ENCODE peak calls at places on chromosome 7, in four cellular contexts. W is astrocyte, Y is A549, A is body of pancreas. J is an unnamed sample. For H3K4me1, the result is how much of the 10 kb centered on the place peaks cover.

GRCh38 chr7:75734586-75735047 is 4.1 kb downstream of the HIP1 start:
- DNase-seq in W (peak), Y (peak), A (no peak), J (no peak)

GRCh38 chr7:74344786-74345185 is 55.6 kb downstream of the CLIP2 start:
- DNase-seq in W (no peak), Y (no peak), A (no peak), J (no peak)

GRCh38 chr7:110130669-110131068 is 960.3 kb upstream of the LRRN3 start:
- DNase-seq in W (no peak), Y (no peak), A (no peak), J (no peak)

GRCh38 chr7:100685049-100685605 is 8.9 kb downstream of the GIGYF1 start:
- DNase-seq in W (no peak), Y (no peak), A (no peak), J (no peak)

GRCh38 chr7:151506901-151507382 is 12.8 kb downstream of the RHEB start:
- DNase-seq in W (no peak), Y (no peak), A (no peak), J (no peak)

GRCh38 chr7:100372256-100372655 is 1.0 kb upstream of the PILRA start:
- DNase-seq in W (no peak), Y (no peak), A (no peak), J (no peak)

GRCh38 chr7:158302274-158303070 is 285.2 kb downstream of the PTPRN2 start:
- DNase-seq in W (peak), Y (no peak), A (no peak), J (no peak)

GRCh38 chr7:94366827-94367226 is 27.9 kb upstream of the COL1A2 start:
- DNase-seq in W (no peak), Y (no peak), A (no peak), J (no peak)

GRCh38 chr7:80825499-80825898 is 93.4 kb downstream of the SEMA3C start:
- DNase-seq in W (no peak), Y (no peak), A (no peak), J (no peak)

GRCh38 chr7:96131525-96131924 is 190.4 kb downstream of the SLC25A13 start:
- DNase-seq in W (no peak), Y (no peak), A (no peak), J (no peak)

GRCh38 chr7:49611951-49612350 is 161.5 kb upstream of the VWC2 start:
- DNase-seq in W (no peak), Y (no peak), A (no peak), J (no peak)

GRCh38 chr7:101990811-101991418 is 173.5 kb downstream of the CUX1 start:
- DNase-seq in W (no peak), Y (no peak), A (no peak), J (no peak)
- H3K4me1 ChIP-seq in W (under half), Y (under half), A (under half), J (under half)

GRCh38 chr7:144787127-144787526 is 48.7 kb downstream of the TPK1 start:
- DNase-seq in W (no peak), Y (no peak), A (no peak), J (no peak)
- TF ChIP-seq CTCF in W (no peak), Y (no peak), A (no peak), J (peak)

GRCh38 chr7:128442346-128442745 is 13.3 kb upstream of the HILPDA start:
- DNase-seq in W (no peak), Y (no peak), A (no peak), J (no peak)

GRCh38 chr7:128446306-128446705 is 9.4 kb upstream of the HILPDA start:
- DNase-seq in W (no peak), Y (no peak), A (peak), J (no peak)

GRCh38 chr7:128443817-128444216 is 11.9 kb upstream of the HILPDA start:
- DNase-seq in W (no peak), Y (no peak), A (peak), J (no peak)

GRCh38 chr7:128447944-128448556 is 7.6 kb upstream of the HILPDA start:
- DNase-seq in W (no peak), Y (no peak), A (no peak), J (no peak)

GRCh38 chr7:128444242-128444641 is 11.4 kb upstream of the HILPDA start:
- DNase-seq in W (no peak), Y (no peak), A (peak), J (no peak)
- H3K4me1 ChIP-seq in W (under half), Y (under half), A (under half), J (under half)

GRCh38 chr7:21314954-21315353 is 112.9 kb upstream of the SP4 start:
- DNase-seq in W (no peak), Y (no peak), A (no peak), J (no peak)
- TF ChIP-seq CTCF in W (no peak), Y (no peak), A (no peak), J (no peak)

DNA sequence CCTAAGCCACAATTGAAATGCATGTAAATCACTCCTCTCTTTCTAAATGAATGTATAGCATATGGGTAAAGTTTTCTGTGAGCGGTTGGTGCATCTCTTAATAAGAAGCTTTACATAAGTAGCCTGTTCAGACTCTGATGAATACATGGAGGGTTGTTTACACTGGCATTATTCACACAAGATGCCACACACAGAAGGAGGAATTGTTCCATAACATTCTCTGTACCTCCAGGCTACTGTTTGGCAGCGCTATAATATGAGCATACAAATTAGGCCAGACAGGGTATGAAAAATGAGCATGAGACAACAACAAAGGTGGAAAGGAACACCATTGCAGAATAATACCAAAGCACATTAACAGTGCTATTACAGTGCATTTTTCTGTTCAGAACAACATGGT is 417.3 kb upstream of the C7orf33 start:
- DNase-seq in W (no peak), Y (no peak), A (no peak), J (no peak)
- H3K4me1 ChIP-seq in W (under half), Y (under half), A (under half), J (under half)

DNA sequence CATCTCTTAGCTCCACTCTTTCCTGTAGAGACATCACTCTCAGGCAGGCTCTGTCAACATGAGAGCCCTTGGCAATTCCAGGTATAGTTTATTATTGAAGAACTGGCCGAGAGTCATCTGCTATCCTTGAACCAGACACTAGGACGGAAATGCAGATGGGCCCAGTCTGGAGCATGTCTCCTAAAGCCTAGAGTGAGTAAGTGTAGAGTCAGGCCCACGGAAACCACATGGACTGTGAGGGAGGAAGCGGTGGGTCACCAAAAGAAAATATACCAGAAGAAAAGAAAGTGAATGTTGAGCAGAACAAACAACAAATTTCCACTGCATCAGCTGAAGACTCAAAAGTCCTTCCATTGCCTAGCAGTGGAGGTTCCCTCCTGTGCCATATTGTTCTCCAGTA is 15.7 kb upstream of the RELN start:
- DNase-seq in W (no peak), Y (no peak), A (no peak), J (no peak)
- TF ChIP-seq CTCF in W (peak), Y (no peak), A (no peak), J (no peak)

GRCh38 chr7:149872419-149873073 is 1.2 kb upstream of the ATP6V0E2 start:
- DNase-seq in W (peak), Y (peak), A (peak), J (peak)
- H3K4me1 ChIP-seq in W (under half), Y (under half), A (under half), J (under half)